ENCODE peak calls at places on chromosome 20, in six cellular contexts. One of them, this sample, is unnamed.

GRCh38 chr20:17971571-17972013 is 2.8 kb downstream of the MGME1 start:
- DNase-seq in glutamatergic neuron: no peak
- DNase-seq in pancreas: no peak
- DNase-seq in AG09309: no peak
- DNase-seq in GM10248: no peak
- DNase-seq in foreskin fibroblast: peak; percentile 63
- DNase-seq in this sample: no peak

GRCh38 chr20:12171927-12172581 is 254.4 kb downstream of the BTBD3 start:
- DNase-seq in glutamatergic neuron: no peak
- DNase-seq in foreskin fibroblast: peak; percentile 87
- DNase-seq in AG09309: peak; percentile 62
- DNase-seq in GM10248: no peak
- DNase-seq in pancreas: no peak
- DNase-seq in this sample: no peak

GRCh38 chr20:3763691-3764601 is 3.6 kb downstream of the ADISSP start:
- DNase-seq in foreskin fibroblast: no peak
- DNase-seq in pancreas: no peak
- DNase-seq in AG09309: no peak
- DNase-seq in glutamatergic neuron: no peak
- DNase-seq in GM10248: no peak
- DNase-seq in this sample: no peak

GRCh38 chr20:1871807-1872455 is 23.3 kb upstream of the SIRPA start:
- DNase-seq in pancreas: no peak
- DNase-seq in glutamatergic neuron: no peak
- DNase-seq in foreskin fibroblast: no peak
- DNase-seq in AG09309: no peak
- DNase-seq in GM10248: peak; percentile 49
- DNase-seq in this sample: no peak

GRCh38 chr20:4135385-4136077 is 120.2 kb upstream of the RNF24 start:
- DNase-seq in AG09309: peak; percentile 97
- DNase-seq in pancreas: peak; percentile 70
- DNase-seq in glutamatergic neuron: no peak
- DNase-seq in foreskin fibroblast: peak; percentile 98
- DNase-seq in GM10248: no peak
- DNase-seq in this sample: peak; percentile 97

GRCh38 chr20:9172908-9173307 is 104.0 kb downstream of the PLCB4 start:
- DNase-seq in foreskin fibroblast: peak; percentile 16
- DNase-seq in glutamatergic neuron: no peak
- DNase-seq in pancreas: no peak
- DNase-seq in GM10248: no peak
- DNase-seq in AG09309: no peak
- DNase-seq in this sample: no peak

GRCh38 chr20:34824861-34825529 is 456 bp downstream of the NCOA6 start:
- DNase-seq in glutamatergic neuron: peak; percentile 81
- DNase-seq in AG09309: no peak
- DNase-seq in foreskin fibroblast: peak; percentile 74
- DNase-seq in pancreas: peak; percentile 62
- DNase-seq in GM10248: peak; percentile 86
- DNase-seq in this sample: no peak

GRCh38 chr20:40807094-40807623 is 118.1 kb upstream of the MAFB start:
- DNase-seq in pancreas: no peak
- DNase-seq in glutamatergic neuron: no peak
- DNase-seq in foreskin fibroblast: no peak
- DNase-seq in AG09309: no peak
- DNase-seq in GM10248: no peak
- DNase-seq in this sample: no peak

GRCh38 chr20:38870733-38871559 is 55.3 kb upstream of the FAM83D start:
- DNase-seq in pancreas: no peak
- DNase-seq in foreskin fibroblast: no peak
- DNase-seq in GM10248: no peak
- DNase-seq in AG09309: no peak
- DNase-seq in glutamatergic neuron: no peak
- DNase-seq in this sample: no peak

GRCh38 chr20:36779656-36780025 is 6.1 kb upstream of the DSN1 start:
- DNase-seq in pancreas: no peak
- DNase-seq in glutamatergic neuron: no peak
- DNase-seq in AG09309: no peak
- DNase-seq in foreskin fibroblast: no peak
- DNase-seq in GM10248: no peak
- DNase-seq in this sample: no peak

GRCh38 chr20:1229541-1229940 is 3.7 kb downstream of the RAD21L1 start:
- DNase-seq in glutamatergic neuron: no peak
- DNase-seq in GM10248: no peak
- DNase-seq in foreskin fibroblast: no peak
- DNase-seq in pancreas: no peak
- DNase-seq in AG09309: no peak
- DNase-seq in this sample: no peak

GRCh38 chr20:59823860-59824259 is 109.6 kb downstream of the SYCP2 start:
- DNase-seq in glutamatergic neuron: no peak
- DNase-seq in AG09309: no peak
- DNase-seq in GM10248: no peak
- DNase-seq in pancreas: no peak
- DNase-seq in foreskin fibroblast: no peak
- DNase-seq in this sample: no peak

GRCh38 chr20:34951252-34951651 is 4.4 kb downstream of the GSS start:
- DNase-seq in foreskin fibroblast: no peak
- DNase-seq in pancreas: no peak
- DNase-seq in GM10248: no peak
- DNase-seq in glutamatergic neuron: no peak
- DNase-seq in AG09309: no peak
- DNase-seq in this sample: no peak

GRCh38 chr20:19114410-19114809 is 98.0 kb upstream of the SLC24A3 start:
- DNase-seq in GM10248: no peak
- DNase-seq in AG09309: no peak
- DNase-seq in pancreas: no peak
- DNase-seq in glutamatergic neuron: no peak
- DNase-seq in foreskin fibroblast: no peak
- DNase-seq in this sample: no peak

GRCh38 chr20:19756756-19757486 is 1.1 kb upstream of the RIN2 start:
- DNase-seq in pancreas: no peak
- DNase-seq in glutamatergic neuron: no peak
- DNase-seq in AG09309: no peak
- DNase-seq in GM10248: no peak
- DNase-seq in foreskin fibroblast: no peak
- DNase-seq in this sample: no peak

GRCh38 chr20:9966966-9967365 is 67.8 kb upstream of the ANKEF1 start:
- DNase-seq in AG09309: no peak
- DNase-seq in GM10248: no peak
- DNase-seq in pancreas: no peak
- DNase-seq in glutamatergic neuron: no peak
- DNase-seq in foreskin fibroblast: peak; percentile 43
- DNase-seq in this sample: no peak

GRCh38 chr20:17995967-17996819 is 27.4 kb downstream of the MGME1 start:
- DNase-seq in foreskin fibroblast: peak; percentile 87
- DNase-seq in GM10248: peak; percentile 58
- DNase-seq in pancreas: peak; percentile 61
- DNase-seq in glutamatergic neuron: no peak
- DNase-seq in AG09309: peak; percentile 40
- DNase-seq in this sample: peak; percentile 19

GRCh38 chr20:56174416-56174815 is 74.1 kb upstream of the MC3R start:
- DNase-seq in glutamatergic neuron: no peak
- DNase-seq in AG09309: no peak
- DNase-seq in GM10248: no peak
- DNase-seq in pancreas: no peak
- DNase-seq in foreskin fibroblast: no peak
- DNase-seq in this sample: no peak

GRCh38 chr20:40913224-40913821 is 115.3 kb upstream of the TOP1 start:
- DNase-seq in pancreas: no peak
- DNase-seq in GM10248: no peak
- DNase-seq in glutamatergic neuron: no peak
- DNase-seq in AG09309: no peak
- DNase-seq in foreskin fibroblast: no peak
- DNase-seq in this sample: no peak

GRCh38 chr20:19552144-19552895 is 205.7 kb upstream of the RIN2 start:
- DNase-seq in GM10248: no peak
- DNase-seq in pancreas: peak; percentile 37
- DNase-seq in glutamatergic neuron: peak; percentile 52
- DNase-seq in foreskin fibroblast: no peak
- DNase-seq in AG09309: no peak
- DNase-seq in this sample: no peak

GRCh38 chr20:58408603-58409246 is 19.7 kb downstream of the VAPB start:
- DNase-seq in AG09309: no peak
- DNase-seq in pancreas: no peak
- DNase-seq in GM10248: peak; percentile 33
- DNase-seq in glutamatergic neuron: no peak
- DNase-seq in foreskin fibroblast: peak; percentile 16
- DNase-seq in this sample: no peak

DNA sequence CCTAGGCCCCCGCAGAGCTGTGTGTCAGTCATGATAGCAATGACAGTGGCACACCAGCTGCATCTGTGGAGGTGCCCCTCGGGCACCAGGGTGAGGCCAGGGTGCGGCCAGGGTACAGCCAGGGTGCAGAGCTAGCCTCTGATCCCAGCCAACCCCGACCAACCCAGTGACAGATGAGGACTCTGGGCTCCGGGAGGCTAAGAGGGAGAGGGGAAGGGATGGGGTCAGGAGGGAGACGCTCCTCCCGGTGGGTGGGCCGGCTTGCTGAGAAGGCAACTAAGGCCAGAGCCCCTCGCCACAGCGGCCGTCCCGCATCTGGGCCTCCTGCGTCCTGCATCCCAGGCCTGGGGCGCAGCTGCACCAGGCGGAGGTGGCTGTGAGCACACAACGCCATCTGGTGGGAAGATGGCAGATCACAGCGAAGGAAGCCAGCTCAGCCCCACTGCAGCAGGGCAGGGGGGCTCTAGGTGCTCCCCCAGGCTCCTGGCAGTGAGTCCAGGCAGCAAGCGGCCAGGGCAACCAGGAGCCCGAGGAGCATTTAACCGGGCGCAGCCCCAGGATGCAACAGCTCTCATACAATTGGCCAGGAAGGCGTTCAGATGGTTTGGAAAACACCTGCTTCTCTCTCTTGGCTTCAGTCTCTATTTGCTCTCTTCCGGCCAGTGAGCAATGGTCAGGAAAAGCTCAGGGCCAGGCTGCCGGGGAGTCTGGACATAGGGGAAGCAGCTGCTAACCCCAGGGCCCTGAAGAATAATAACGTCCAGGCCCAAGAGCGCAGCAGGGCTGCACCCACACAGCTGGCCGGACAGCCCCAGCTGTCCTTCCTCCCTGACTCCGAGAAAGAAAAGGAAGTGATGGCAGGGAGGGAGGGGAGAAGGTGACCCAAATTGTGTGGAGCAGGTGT is 169.4 kb downstream of the TAF4 start:
- DNase-seq in GM10248: peak; percentile 67
- DNase-seq in AG09309: no peak
- DNase-seq in pancreas: peak; percentile 39
- DNase-seq in foreskin fibroblast: peak; percentile 71
- DNase-seq in glutamatergic neuron: peak; percentile 77
- DNase-seq in this sample: no peak
- TF ChIP-seq CTCF in GM10248: peak; percentile 91
- TF ChIP-seq CTCF in AG09309: peak; percentile 92
- TF ChIP-seq CTCF in pancreas: peak; percentile 57
- TF ChIP-seq CTCF in foreskin fibroblast: peak; percentile 72
- TF ChIP-seq CTCF in glutamatergic neuron: peak; percentile 73
- TF ChIP-seq CTCF in this sample: peak; percentile 86

GRCh38 chr20:54227241-54227640 is 19.4 kb downstream of the PFDN4 start:
- DNase-seq in foreskin fibroblast: no peak
- DNase-seq in glutamatergic neuron: no peak
- DNase-seq in AG09309: no peak
- DNase-seq in pancreas: no peak
- DNase-seq in GM10248: no peak
- DNase-seq in this sample: no peak
- TF ChIP-seq CTCF in foreskin fibroblast: no peak
- TF ChIP-seq CTCF in glutamatergic neuron: no peak
- TF ChIP-seq CTCF in AG09309: no peak
- TF ChIP-seq CTCF in pancreas: no peak
- TF ChIP-seq CTCF in GM10248: no peak
- TF ChIP-seq CTCF in this sample: no peak

GRCh38 chr20:50659975-50660670 is 31.2 kb downstream of the RIPOR3 start:
- DNase-seq in pancreas: no peak
- DNase-seq in GM10248: no peak
- DNase-seq in foreskin fibroblast: peak; percentile 55
- DNase-seq in glutamatergic neuron: no peak
- DNase-seq in AG09309: no peak
- DNase-seq in this sample: no peak

GRCh38 chr20:50655325-50655880 is 35.9 kb downstream of the RIPOR3 start:
- DNase-seq in GM10248: no peak
- DNase-seq in foreskin fibroblast: peak; percentile 92
- DNase-seq in AG09309: peak; percentile 85
- DNase-seq in pancreas: no peak
- DNase-seq in glutamatergic neuron: no peak
- DNase-seq in this sample: peak; percentile 75

GRCh38 chr20:50654899-50655298 is 36.4 kb downstream of the RIPOR3 start:
- DNase-seq in foreskin fibroblast: peak; percentile 60
- DNase-seq in glutamatergic neuron: no peak
- DNase-seq in pancreas: no peak
- DNase-seq in GM10248: no peak
- DNase-seq in AG09309: peak; percentile 13
- DNase-seq in this sample: no peak

GRCh38 chr20:50663095-50663821 is 28.1 kb downstream of the RIPOR3 start:
- DNase-seq in GM10248: no peak
- DNase-seq in foreskin fibroblast: peak; percentile 33
- DNase-seq in glutamatergic neuron: no peak
- DNase-seq in pancreas: peak; percentile 86
- DNase-seq in AG09309: no peak
- DNase-seq in this sample: no peak

DNA sequence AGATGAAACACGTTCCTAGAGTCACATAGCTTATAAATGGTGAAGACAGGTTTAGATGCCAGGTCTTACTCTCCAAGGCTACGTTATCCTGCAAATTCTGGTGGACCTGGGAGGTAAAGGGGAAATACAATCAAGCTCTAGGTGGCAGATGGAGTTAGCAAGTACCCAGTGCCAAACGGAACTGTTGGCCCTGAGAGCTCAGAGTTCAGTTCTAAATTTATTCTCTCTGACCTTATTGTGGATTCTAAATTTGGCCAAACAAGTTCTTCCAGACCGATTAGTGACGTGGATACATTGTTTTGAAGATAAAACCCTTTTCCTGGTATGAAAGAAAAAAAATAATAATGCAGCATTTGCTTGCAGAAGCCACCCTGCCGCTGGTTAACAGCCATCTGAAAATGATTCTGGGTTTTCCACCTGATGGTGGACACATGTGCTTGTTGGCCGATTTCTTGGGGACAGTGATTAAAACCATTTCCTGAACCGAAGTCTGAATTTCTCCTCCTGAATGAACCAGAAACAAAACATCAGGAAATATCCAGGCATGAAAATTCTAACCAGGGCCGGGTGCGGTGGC is 32.5 kb downstream of the RIPOR3 start:
- DNase-seq in AG09309: no peak
- DNase-seq in GM10248: no peak
- DNase-seq in pancreas: peak; percentile 68
- DNase-seq in glutamatergic neuron: no peak
- DNase-seq in foreskin fibroblast: peak; percentile 58
- DNase-seq in this sample: no peak
- TF ChIP-seq CTCF in AG09309: no peak
- TF ChIP-seq CTCF in GM10248: no peak
- TF ChIP-seq CTCF in pancreas: no peak
- TF ChIP-seq CTCF in glutamatergic neuron: no peak
- TF ChIP-seq CTCF in foreskin fibroblast: no peak
- TF ChIP-seq CTCF in this sample: no peak

DNA sequence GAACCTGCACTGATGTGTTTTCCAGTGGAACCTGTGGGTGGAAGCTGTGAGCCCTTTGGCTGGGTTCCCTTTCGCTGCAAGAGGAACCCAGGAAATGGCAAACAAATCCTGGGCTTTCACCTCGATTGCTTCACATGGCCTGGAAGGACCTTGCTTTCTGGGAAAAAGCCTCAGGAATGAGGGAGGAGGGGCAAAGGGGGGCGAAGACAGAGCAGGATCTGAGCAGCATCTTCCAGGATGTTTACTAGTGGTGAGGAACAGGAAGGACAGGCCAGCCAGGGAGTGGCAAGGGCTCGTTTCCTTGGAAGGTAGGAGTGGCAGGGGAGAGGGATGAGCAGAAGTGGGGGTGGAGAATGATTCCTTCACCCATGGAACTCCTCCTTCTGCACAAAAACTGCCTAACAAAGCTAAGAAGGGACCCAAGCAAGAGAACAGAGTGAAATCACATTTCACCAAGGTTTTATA is 5.9 kb downstream of the SLC2A10 start:
- DNase-seq in AG09309: peak; percentile 68
- DNase-seq in glutamatergic neuron: no peak
- DNase-seq in GM10248: no peak
- DNase-seq in pancreas: peak; percentile 24
- DNase-seq in foreskin fibroblast: peak; percentile 73
- DNase-seq in this sample: peak; percentile 66
- TF ChIP-seq CTCF in AG09309: peak; percentile 19
- TF ChIP-seq CTCF in glutamatergic neuron: no peak
- TF ChIP-seq CTCF in GM10248: no peak
- TF ChIP-seq CTCF in pancreas: no peak
- TF ChIP-seq CTCF in foreskin fibroblast: no peak
- TF ChIP-seq CTCF in this sample: peak; percentile 52

This sample was measured in BJ.